ENCODE peak calls at places on chromosome 18, in nine cellular contexts. K is left lung, S is osteoblast, H is sigmoid colon, B is IMR-90, F is left ventricle myocardium inferior, V is lower lobe of right lung, I is uterus, X is AG04450. O is an unnamed sample.

GRCh38 chr18:23317975-23318675 is 135.0 kb upstream of the RIOK3 start:
- DNase-seq in K (no peak), S (no peak), H (no peak), B (peak), F (no peak), V (no peak), I (no peak), X (no peak), O (no peak)

GRCh38 chr18:45621068-45621511 is 5.8 kb downstream of the SLC14A2 start:
- DNase-seq in K (no peak), S (peak), H (no peak), B (peak), F (no peak), V (no peak), I (peak), X (no peak), O (peak)

GRCh38 chr18:292271-292670 is 24.4 kb upstream of the THOC1 start:
- DNase-seq in K (no peak), S (no peak), H (no peak), B (no peak), F (no peak), V (no peak), I (no peak), X (no peak), O (no peak)

GRCh38 chr18:31510319-31510718 is 12.3 kb downstream of the DSG2 start:
- DNase-seq in K (no peak), S (no peak), H (no peak), B (no peak), F (no peak), V (no peak), I (no peak), X (no peak), O (no peak)

GRCh38 chr18:24170389-24170788 is 31.5 kb downstream of the CABYR start:
- DNase-seq in K (no peak), S (no peak), H (no peak), B (no peak), F (no peak), V (no peak), I (no peak), X (no peak), O (no peak)

GRCh38 chr18:31977270-31977872 is 34.4 kb upstream of the TRAPPC8 start:
- DNase-seq in K (no peak), S (no peak), H (no peak), B (peak), F (no peak), V (no peak), I (no peak), X (peak), O (peak)

GRCh38 chr18:8030201-8030600 is 463.1 kb downstream of the PTPRM start:
- DNase-seq in K (no peak), S (no peak), H (no peak), B (no peak), F (no peak), V (no peak), I (no peak), X (no peak), O (no peak)

GRCh38 chr18:3742541-3742940 is 292.6 kb downstream of the TGIF1 start:
- DNase-seq in K (no peak), S (no peak), H (no peak), B (no peak), F (no peak), V (no peak), I (no peak), X (no peak), O (no peak)

GRCh38 chr18:37252854-37253396 is 312.7 kb downstream of the CELF4 start:
- DNase-seq in K (no peak), S (peak), H (no peak), B (no peak), F (no peak), V (no peak), I (no peak), X (no peak), O (peak)

GRCh38 chr18:7567487-7568425 is 640 bp downstream of the PTPRM start:
- DNase-seq in K (peak), S (peak), H (peak), B (peak), F (peak), V (peak), I (peak), X (no peak), O (no peak)

GRCh38 chr18:38032516-38032915 is 466.9 kb upstream of the CELF4 start:
- DNase-seq in K (no peak), S (no peak), H (no peak), B (no peak), F (no peak), V (no peak), I (no peak), X (no peak), O (no peak)

DNA sequence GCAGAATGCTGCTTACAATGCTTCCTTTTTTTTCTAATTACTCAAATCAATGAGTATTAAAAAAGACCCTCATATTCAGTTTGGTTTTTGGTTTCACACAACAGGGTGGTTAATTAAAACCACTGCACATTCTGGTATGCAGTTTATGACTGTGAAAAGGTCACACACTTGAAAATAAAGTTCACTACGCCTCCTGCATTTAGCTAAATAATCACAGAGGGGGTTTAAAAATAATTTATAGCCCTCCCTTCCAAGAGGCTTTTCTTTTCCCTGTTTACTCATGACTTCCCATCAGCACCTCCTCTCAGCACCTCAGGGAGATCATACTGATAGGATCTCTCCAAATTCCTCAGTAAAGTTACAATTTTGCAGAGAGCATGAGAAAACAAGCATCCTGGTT is 129.4 kb upstream of the TMEM200C start:
- DNase-seq in K (no peak), S (no peak), H (no peak), B (no peak), F (no peak), V (no peak), I (no peak), X (no peak), O (no peak)
- H3K4me3 ChIP-seq in K (no peak), S (no peak), H (no peak), B (no peak), F (no peak), V (no peak), I (no peak), X (no peak), O (no peak)

GRCh38 chr18:61896118-61896517 is 3.3 kb upstream of the RNF152 start:
- DNase-seq in K (no peak), S (no peak), H (no peak), B (no peak), F (no peak), V (no peak), I (no peak), X (no peak), O (no peak)

GRCh38 chr18:61893304-61893970 is 630 bp upstream of the RNF152 start:
- DNase-seq in K (peak), S (peak), H (peak), B (peak), F (peak), V (peak), I (peak), X (no peak), O (peak)

GRCh38 chr18:61894751-61895524 is 2.1 kb upstream of the RNF152 start:
- DNase-seq in K (no peak), S (peak), H (no peak), B (no peak), F (no peak), V (no peak), I (peak), X (no peak), O (no peak)

GRCh38 chr18:61892683-61893303 is at the start of gene RNF152:
- DNase-seq in K (peak), S (peak), H (peak), B (peak), F (peak), V (no peak), I (peak), X (no peak), O (peak)

GRCh38 chr18:61893971-61894750 is 1.4 kb upstream of the RNF152 start:
- DNase-seq in K (peak), S (peak), H (peak), B (peak), F (peak), V (peak), I (peak), X (no peak), O (peak)
- TF ChIP-seq CTCF in K (no peak), S (peak), H (no peak), B (peak), F (peak), V (peak), I (peak), X (peak), O (peak)

DNA sequence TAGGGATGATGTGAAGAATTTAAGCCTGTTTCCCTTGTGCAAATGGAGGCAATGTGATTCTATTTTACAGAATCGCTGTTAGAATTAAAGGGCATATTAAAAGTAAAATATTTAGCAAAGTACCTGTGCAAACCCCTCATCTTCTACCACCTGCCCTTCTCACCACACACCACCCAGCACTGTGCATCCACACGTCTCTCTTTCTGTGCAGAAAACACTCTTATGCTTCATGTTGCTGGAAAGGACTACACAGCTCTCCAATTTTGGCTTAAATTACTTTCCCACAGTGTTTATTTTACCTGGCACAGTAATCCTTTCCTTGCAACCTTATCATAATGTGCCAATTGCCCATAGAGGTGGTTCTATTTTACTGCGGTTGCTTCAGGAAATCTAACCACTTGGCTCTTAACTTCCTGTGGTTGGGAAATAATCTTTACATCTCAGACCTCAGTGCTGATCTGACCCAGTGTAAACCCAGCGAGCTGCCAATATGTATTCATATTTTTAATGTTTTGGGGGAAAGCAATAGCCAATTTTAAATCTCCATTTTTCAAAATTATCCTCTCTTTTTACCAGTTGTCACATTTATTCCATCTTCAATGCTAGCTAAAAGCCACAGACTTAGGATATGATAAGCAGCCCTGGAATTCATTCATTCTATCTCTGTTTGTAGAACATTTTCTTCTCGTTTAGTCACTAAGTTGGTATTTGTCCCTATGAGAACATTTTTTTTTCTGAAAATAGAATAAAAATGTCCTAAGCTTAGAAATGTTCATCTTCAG is 250.9 kb downstream of the DSEL start:
- DNase-seq in K (no peak), S (no peak), H (no peak), B (peak), F (no peak), V (no peak), I (no peak), X (no peak), O (no peak)
- H3K4me3 ChIP-seq in K (no peak), S (peak), H (no peak), B (no peak), F (no peak), V (no peak), I (no peak), X (no peak), O (no peak)

GRCh38 chr18:57813245-57813644 is 10.1 kb upstream of the ATP8B1 start:
- DNase-seq in K (no peak), S (peak), H (no peak), B (peak), F (no peak), V (no peak), I (no peak), X (peak), O (no peak)

GRCh38 chr18:57819671-57820460 is 16.8 kb upstream of the ATP8B1 start:
- DNase-seq in K (no peak), S (peak), H (no peak), B (peak), F (peak), V (peak), I (peak), X (peak), O (peak)

GRCh38 chr18:57814555-57814954 is 11.4 kb upstream of the ATP8B1 start:
- DNase-seq in K (no peak), S (no peak), H (no peak), B (no peak), F (no peak), V (no peak), I (no peak), X (no peak), O (no peak)

GRCh38 chr18:57816208-57816999 is 13.3 kb upstream of the ATP8B1 start:
- DNase-seq in K (no peak), S (no peak), H (no peak), B (no peak), F (no peak), V (no peak), I (no peak), X (no peak), O (no peak)

DNA sequence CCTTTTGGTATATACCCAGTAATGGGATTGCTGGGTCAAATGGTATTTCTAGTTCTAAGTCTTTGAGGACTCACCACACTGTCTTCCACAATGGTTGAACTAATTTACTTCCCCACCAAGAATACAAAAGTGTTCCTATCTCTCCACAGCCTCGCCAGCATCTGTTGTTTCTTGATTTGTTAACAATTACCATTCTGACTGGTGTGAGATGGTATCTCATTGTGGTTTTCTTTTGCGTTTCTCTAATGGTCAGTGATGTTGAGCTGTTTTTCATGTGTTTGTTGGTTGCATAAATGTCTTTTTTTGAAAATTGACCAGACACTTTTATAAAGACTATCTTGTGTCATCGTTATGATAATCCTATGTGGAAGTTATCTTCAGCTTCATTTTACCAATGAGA is 16.0 kb upstream of the ATP8B1 start:
- DNase-seq in K (no peak), S (no peak), H (no peak), B (no peak), F (no peak), V (no peak), I (no peak), X (no peak), O (no peak)
- TF ChIP-seq CTCF in K (no peak), S (no peak), H (no peak), B (no peak), F (no peak), V (no peak), I (no peak), X (no peak), O (no peak)

DNA sequence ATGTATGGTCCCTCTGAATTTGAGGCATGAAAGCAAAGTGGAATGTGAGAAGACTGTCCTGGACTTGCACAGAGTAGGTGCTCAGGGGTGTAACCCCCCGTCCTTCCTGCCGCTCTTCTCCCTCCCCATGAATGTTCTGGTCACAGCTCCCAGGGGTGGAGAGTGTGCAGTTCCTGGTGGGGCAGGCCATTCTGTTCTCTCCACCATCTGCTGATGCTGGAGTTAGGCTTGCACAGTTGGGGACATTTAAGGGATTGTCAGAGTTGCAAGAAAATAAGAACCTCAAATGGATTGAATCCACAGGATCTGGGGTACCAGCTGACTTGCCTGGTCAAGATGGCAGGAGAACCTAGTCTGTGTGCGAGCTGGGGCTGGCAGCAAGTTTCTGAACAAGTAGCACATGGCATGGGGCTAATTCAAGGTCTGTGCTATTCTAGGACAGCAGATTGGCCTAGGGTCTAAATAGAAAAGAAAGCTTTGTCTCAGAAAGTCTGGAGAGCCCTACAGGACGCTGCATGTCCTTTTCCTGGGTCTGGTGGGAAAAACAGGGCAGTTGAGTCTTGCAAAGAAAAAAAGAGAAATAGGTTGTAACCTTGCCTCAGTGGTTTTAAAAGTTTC is 60.8 kb upstream of the TXNDC2 start:
- DNase-seq in K (no peak), S (no peak), H (no peak), B (no peak), F (no peak), V (no peak), I (no peak), X (no peak), O (no peak)
- H3K4me3 ChIP-seq in K (no peak), S (no peak), H (no peak), B (no peak), F (no peak), V (no peak), I (no peak), X (no peak), O (no peak)

GRCh38 chr18:5155907-5156287 is 41.2 kb downstream of the AKAIN1 start:
- DNase-seq in K (no peak), S (no peak), H (no peak), B (no peak), F (no peak), V (no peak), I (no peak), X (no peak), O (no peak)

GRCh38 chr18:5158171-5158570 is 38.9 kb downstream of the AKAIN1 start:
- DNase-seq in K (no peak), S (no peak), H (no peak), B (no peak), F (no peak), V (no peak), I (no peak), X (no peak), O (no peak)

GRCh38 chr18:5158587-5158986 is 38.5 kb downstream of the AKAIN1 start:
- DNase-seq in K (no peak), S (no peak), H (no peak), B (no peak), F (no peak), V (no peak), I (no peak), X (no peak), O (no peak)

GRCh38 chr18:5162111-5162510 is 34.9 kb downstream of the AKAIN1 start:
- DNase-seq in K (no peak), S (no peak), H (no peak), B (no peak), F (no peak), V (no peak), I (no peak), X (no peak), O (no peak)

GRCh38 chr18:5159080-5159479 is 38.0 kb downstream of the AKAIN1 start:
- DNase-seq in K (no peak), S (no peak), H (no peak), B (no peak), F (no peak), V (no peak), I (no peak), X (no peak), O (no peak)
- TF ChIP-seq CTCF in K (no peak), S (no peak), H (no peak), B (no peak), F (no peak), V (no peak), I (no peak), X (no peak), O (no peak)

GRCh38 chr18:63183952-63184351 is 135.6 kb downstream of the BCL2 start:
- DNase-seq in K (no peak), S (no peak), H (no peak), B (no peak), F (no peak), V (no peak), I (no peak), X (no peak), O (no peak)

GRCh38 chr18:63181706-63182105 is 137.9 kb downstream of the BCL2 start:
- DNase-seq in K (no peak), S (no peak), H (no peak), B (no peak), F (no peak), V (no peak), I (no peak), X (no peak), O (peak)

GRCh38 chr18:63183263-63183662 is 136.3 kb downstream of the BCL2 start:
- DNase-seq in K (no peak), S (no peak), H (no peak), B (no peak), F (no peak), V (no peak), I (no peak), X (no peak), O (no peak)

GRCh38 chr18:63182247-63182771 is 137.3 kb downstream of the BCL2 start:
- DNase-seq in K (no peak), S (no peak), H (peak), B (no peak), F (no peak), V (no peak), I (no peak), X (no peak), O (peak)

GRCh38 chr18:63182861-63183260 is 136.7 kb downstream of the BCL2 start:
- DNase-seq in K (no peak), S (no peak), H (no peak), B (no peak), F (no peak), V (no peak), I (no peak), X (no peak), O (peak)
- H3K4me3 ChIP-seq in K (no peak), S (no peak), H (no peak), B (no peak), F (no peak), V (no peak), I (no peak), X (no peak), O (peak)

GRCh38 chr18:28153485-28154065 is 23.4 kb downstream of the CDH2 start:
- DNase-seq in K (no peak), S (no peak), H (no peak), B (peak), F (no peak), V (no peak), I (no peak), X (no peak), O (no peak)
- TF ChIP-seq CTCF in K (no peak), S (no peak), H (no peak), B (no peak), F (no peak), V (no peak), I (no peak), X (no peak), O (no peak)

GRCh38 chr18:27057459-27058302 is 127.4 kb downstream of the CHST9 start:
- DNase-seq in K (no peak), S (no peak), H (no peak), B (no peak), F (peak), V (no peak), I (peak), X (no peak), O (no peak)
- H3K4me3 ChIP-seq in K (no peak), S (no peak), H (peak), B (no peak), F (peak), V (no peak), I (no peak), X (no peak), O (no peak)